ENCODE peak calls at places on chromosome 9, in five cellular contexts. O is GM23248; B is CD8-positive, alpha-beta memory T cell; J is Right ventricle myocardium superior; N is Calu3. C is an unnamed sample.
A peak's percentile ranks its signal among the peaks of the same experiment; 100 is the strongest.

GRCh38 chr9:133512253-133513213 is 12.2 kb downstream of the MYMK start:
- DNase-seq in O (no peak), B (no peak), J (peak; percentile 33), N (no peak), C (no peak)

GRCh38 chr9:5485365-5486085 is 24.8 kb upstream of the PDCD1LG2 start:
- DNase-seq in O (no peak), B (no peak), J (no peak), N (no peak), C (no peak)

GRCh38 chr9:93517331-93517730 is 59.1 kb upstream of the PHF2 start:
- DNase-seq in O (peak; percentile 58), B (no peak), J (no peak), N (no peak), C (no peak)

GRCh38 chr9:124733964-124734740 is 37.0 kb downstream of the NR6A1 start:
- DNase-seq in O (no peak), B (no peak), J (no peak), N (peak; percentile 55), C (peak; percentile 63)

GRCh38 chr9:94204174-94204573 is 54.9 kb upstream of the ZNF169 start:
- DNase-seq in O (no peak), B (no peak), J (no peak), N (no peak), C (no peak)

GRCh38 chr9:27726244-27727141 is 153.2 kb upstream of the C9orf72 start:
- DNase-seq in O (peak; percentile 71), B (no peak), J (peak; percentile 48), N (peak; percentile 54), C (peak; percentile 53)

GRCh38 chr9:124594673-124595072 is 87.5 kb upstream of the NR5A1 start:
- DNase-seq in O (no peak), B (no peak), J (no peak), N (no peak), C (no peak)

GRCh38 chr9:99197987-99198386 is 23.8 kb downstream of the ALG2 start:
- DNase-seq in O (no peak), B (no peak), J (no peak), N (no peak), C (no peak)

GRCh38 chr9:36148652-36149051 is 12.1 kb downstream of the GLIPR2 start:
- DNase-seq in O (peak; percentile 96), B (peak; percentile 67), J (peak; percentile 97), N (peak; percentile 70), C (no peak)

GRCh38 chr9:119349548-119349947 is 19.7 kb downstream of the BRINP1 start:
- DNase-seq in O (no peak), B (no peak), J (no peak), N (no peak), C (no peak)

GRCh38 chr9:70589571-70590263 is 175.3 kb upstream of the KLF9 start:
- DNase-seq in O (peak; percentile 83), B (no peak), J (no peak), N (no peak), C (no peak)

GRCh38 chr9:734831-735511 is 106.5 kb upstream of the DMRT1 start:
- DNase-seq in O (peak; percentile 93), B (no peak), J (no peak), N (no peak), C (no peak)

GRCh38 chr9:134957165-134957944 is 39.6 kb upstream of the FCN1 start:
- DNase-seq in O (no peak), B (no peak), J (peak; percentile 6), N (no peak), C (no peak)

GRCh38 chr9:113934167-113934566 is 58.1 kb downstream of the ZNF618 start:
- DNase-seq in O (no peak), B (no peak), J (no peak), N (no peak), C (no peak)

GRCh38 chr9:38298503-38298902 is 94.0 kb upstream of the ALDH1B1 start:
- DNase-seq in O (peak; percentile 19), B (no peak), J (no peak), N (no peak), C (no peak)

GRCh38 chr9:69667306-69667705 is 4.9 kb downstream of the APBA1 start:
- DNase-seq in O (peak; percentile 33), B (no peak), J (no peak), N (no peak), C (no peak)

GRCh38 chr9:126516936-126517750 is 96.6 kb upstream of the LMX1B start:
- DNase-seq in O (peak; percentile 94), B (peak; percentile 33), J (peak; percentile 89), N (peak; percentile 13), C (no peak)

GRCh38 chr9:81871695-81872094 is 56.5 kb upstream of the SPATA31D4 start:
- DNase-seq in O (peak; percentile 88), B (no peak), J (no peak), N (no peak), C (no peak)

GRCh38 chr9:101476576-101477208 is 41.1 kb upstream of the ALDOB start:
- DNase-seq in O (no peak), B (no peak), J (no peak), N (no peak), C (no peak)

GRCh38 chr9:120891255-120891954 is 14.4 kb upstream of the PHF19 start:
- DNase-seq in O (no peak), B (no peak), J (no peak), N (no peak), C (no peak)

GRCh38 chr9:125296843-125297372 is 35.3 kb downstream of the GAPVD1 start:
- DNase-seq in O (no peak), B (no peak), J (no peak), N (peak; percentile 53), C (peak; percentile 95)

GRCh38 chr9:21696411-21696865 is 106.0 kb upstream of the MTAP start:
- DNase-seq in O (peak; percentile 34), B (no peak), J (peak; percentile 42), N (no peak), C (no peak)

GRCh38 chr9:131116281-131117101 is 8.9 kb upstream of the NUP214 start:
- DNase-seq in O (no peak), B (no peak), J (peak; percentile 59), N (no peak), C (no peak)

GRCh38 chr9:21983509-21983908 is 10.7 kb downstream of the CDKN2A start:
- DNase-seq in O (no peak), B (no peak), J (no peak), N (no peak), C (peak; percentile 16)

GRCh38 chr9:90698874-90699440 is 56.3 kb upstream of the DIRAS2 start:
- DNase-seq in O (no peak), B (no peak), J (no peak), N (no peak), C (no peak)

GRCh38 chr9:124260769-124261603 is 3.2 kb downstream of the NEK6 start:
- DNase-seq in O (peak; percentile 90), B (no peak), J (peak; percentile 46), N (peak; percentile 45), C (no peak)

GRCh38 chr9:37902804-37903580 is 935 bp downstream of the SLC25A51 start:
- DNase-seq in O (peak; percentile 76), B (no peak), J (no peak), N (no peak), C (no peak)

GRCh38 chr9:110427497-110428104 is 89.9 kb upstream of the TXNDC8 start:
- DNase-seq in O (peak; percentile 47), B (no peak), J (peak; percentile 56), N (peak; percentile 56), C (no peak)

GRCh38 chr9:130188860-130189481 is 16.8 kb downstream of the NCS1 start:
- DNase-seq in O (no peak), B (no peak), J (no peak), N (no peak), C (no peak)

GRCh38 chr9:81320909-81321482 is 368.4 kb downstream of the TLE1 start:
- DNase-seq in O (no peak), B (no peak), J (no peak), N (no peak), C (no peak)

GRCh38 chr9:78358329-78359051 is 61.6 kb downstream of the PSAT1 start:
- DNase-seq in O (no peak), B (no peak), J (no peak), N (no peak), C (no peak)

GRCh38 chr9:111886983-111887718 is 9.5 kb upstream of the UGCG start:
- DNase-seq in O (no peak), B (no peak), J (no peak), N (no peak), C (no peak)

GRCh38 chr9:113996531-113997001 is 81.5 kb downstream of the AMBP start:
- DNase-seq in O (no peak), B (no peak), J (no peak), N (no peak), C (no peak)

C was measured in NCI-H2029 treated with DMSO at 0.1 percent for 48 hours.